ENCODE peak calls at places on chromosomes 5 and 9, in nine cellular contexts. One of them, this sample, is unnamed.

GRCh38 chr5:10578869-10579268 is 15.0 kb downstream of the ANKRD33B start:
- DNase-seq in body of pancreas: no peak
- DNase-seq in NCI-H460: no peak
- DNase-seq in activated CD4-positive, alpha-beta memory T cell treated with anti-CD3 and anti-CD28 coated beads, Interleukin-2, amount 10 ng/mL, durations not matched to agents 7 days and 5 days: no peak
- DNase-seq in iPS-NIHi11: no peak
- DNase-seq in aorta: no peak
- DNase-seq in NCI-H69: no peak
- DNase-seq in activated T-cell treated with anti-CD3 and anti-CD28 coated beads, Interleukin-2, amount 50 U/mL, for 24 hours: no peak
- DNase-seq in mucosa of gallbladder: no peak
- DNase-seq in this sample: no peak

GRCh38 chr5:93611900-93612898 is 29.2 kb downstream of the NR2F1 start:
- DNase-seq in body of pancreas: no peak
- DNase-seq in NCI-H460: no peak
- DNase-seq in activated CD4-positive, alpha-beta memory T cell treated with anti-CD3 and anti-CD28 coated beads, Interleukin-2, amount 10 ng/mL, durations not matched to agents 7 days and 5 days: no peak
- DNase-seq in iPS-NIHi11: peak
- DNase-seq in aorta: no peak
- DNase-seq in NCI-H69: peak
- DNase-seq in activated T-cell treated with anti-CD3 and anti-CD28 coated beads, Interleukin-2, amount 50 U/mL, for 24 hours: peak
- DNase-seq in mucosa of gallbladder: no peak
- DNase-seq in this sample: peak

GRCh38 chr9:121316852-121317373 is 49.0 kb downstream of the GSN start:
- DNase-seq in body of pancreas: no peak
- DNase-seq in NCI-H460: no peak
- DNase-seq in activated CD4-positive, alpha-beta memory T cell treated with anti-CD3 and anti-CD28 coated beads, Interleukin-2, amount 10 ng/mL, durations not matched to agents 7 days and 5 days: no peak
- DNase-seq in iPS-NIHi11: no peak
- DNase-seq in aorta: no peak
- DNase-seq in NCI-H69: no peak
- DNase-seq in activated T-cell treated with anti-CD3 and anti-CD28 coated beads, Interleukin-2, amount 50 U/mL, for 24 hours: no peak
- DNase-seq in mucosa of gallbladder: no peak
- DNase-seq in this sample: no peak

GRCh38 chr9:91837982-91838731 is 111.9 kb downstream of the ROR2 start:
- DNase-seq in body of pancreas: peak
- DNase-seq in NCI-H460: peak
- DNase-seq in activated CD4-positive, alpha-beta memory T cell treated with anti-CD3 and anti-CD28 coated beads, Interleukin-2, amount 10 ng/mL, durations not matched to agents 7 days and 5 days: no peak
- DNase-seq in iPS-NIHi11: no peak
- DNase-seq in aorta: peak
- DNase-seq in NCI-H69: peak
- DNase-seq in activated T-cell treated with anti-CD3 and anti-CD28 coated beads, Interleukin-2, amount 50 U/mL, for 24 hours: no peak
- DNase-seq in mucosa of gallbladder: peak
- DNase-seq in this sample: peak

GRCh38 chr9:12775963-12776774 is 1.3 kb downstream of the LURAP1L start:
- DNase-seq in body of pancreas: peak
- DNase-seq in NCI-H460: peak
- DNase-seq in activated CD4-positive, alpha-beta memory T cell treated with anti-CD3 and anti-CD28 coated beads, Interleukin-2, amount 10 ng/mL, durations not matched to agents 7 days and 5 days: no peak
- DNase-seq in iPS-NIHi11: peak
- DNase-seq in aorta: peak
- DNase-seq in NCI-H69: peak
- DNase-seq in activated T-cell treated with anti-CD3 and anti-CD28 coated beads, Interleukin-2, amount 50 U/mL, for 24 hours: no peak
- DNase-seq in mucosa of gallbladder: peak
- DNase-seq in this sample: peak

GRCh38 chr5:134111741-134112647 is 2.5 kb upstream of the TCF7 start:
- DNase-seq in body of pancreas: no peak
- DNase-seq in NCI-H460: no peak
- DNase-seq in activated CD4-positive, alpha-beta memory T cell treated with anti-CD3 and anti-CD28 coated beads, Interleukin-2, amount 10 ng/mL, durations not matched to agents 7 days and 5 days: no peak
- DNase-seq in iPS-NIHi11: no peak
- DNase-seq in aorta: no peak
- DNase-seq in NCI-H69: no peak
- DNase-seq in activated T-cell treated with anti-CD3 and anti-CD28 coated beads, Interleukin-2, amount 50 U/mL, for 24 hours: peak
- DNase-seq in mucosa of gallbladder: no peak
- DNase-seq in this sample: peak

GRCh38 chr9:73269430-73270101 is 117.9 kb downstream of the ANXA1 start:
- DNase-seq in body of pancreas: no peak
- DNase-seq in NCI-H460: peak
- DNase-seq in activated CD4-positive, alpha-beta memory T cell treated with anti-CD3 and anti-CD28 coated beads, Interleukin-2, amount 10 ng/mL, durations not matched to agents 7 days and 5 days: no peak
- DNase-seq in iPS-NIHi11: no peak
- DNase-seq in aorta: no peak
- DNase-seq in NCI-H69: peak
- DNase-seq in activated T-cell treated with anti-CD3 and anti-CD28 coated beads, Interleukin-2, amount 50 U/mL, for 24 hours: no peak
- DNase-seq in mucosa of gallbladder: no peak
- DNase-seq in this sample: peak

GRCh38 chr9:75754090-75754489 is 136.4 kb upstream of the PCSK5 start:
- DNase-seq in body of pancreas: no peak
- DNase-seq in NCI-H460: no peak
- DNase-seq in activated CD4-positive, alpha-beta memory T cell treated with anti-CD3 and anti-CD28 coated beads, Interleukin-2, amount 10 ng/mL, durations not matched to agents 7 days and 5 days: no peak
- DNase-seq in iPS-NIHi11: no peak
- DNase-seq in aorta: no peak
- DNase-seq in NCI-H69: no peak
- DNase-seq in activated T-cell treated with anti-CD3 and anti-CD28 coated beads, Interleukin-2, amount 50 U/mL, for 24 hours: no peak
- DNase-seq in mucosa of gallbladder: no peak
- DNase-seq in this sample: no peak

GRCh38 chr9:122158202-122158601 is 1.4 kb downstream of the NDUFA8 start:
- DNase-seq in body of pancreas: peak
- DNase-seq in NCI-H460: peak
- DNase-seq in activated CD4-positive, alpha-beta memory T cell treated with anti-CD3 and anti-CD28 coated beads, Interleukin-2, amount 10 ng/mL, durations not matched to agents 7 days and 5 days: peak
- DNase-seq in iPS-NIHi11: peak
- DNase-seq in aorta: no peak
- DNase-seq in NCI-H69: peak
- DNase-seq in activated T-cell treated with anti-CD3 and anti-CD28 coated beads, Interleukin-2, amount 50 U/mL, for 24 hours: peak
- DNase-seq in mucosa of gallbladder: no peak
- DNase-seq in this sample: peak

GRCh38 chr5:51651889-51652288 is 268.6 kb downstream of the ISL1 start:
- DNase-seq in body of pancreas: no peak
- DNase-seq in NCI-H460: no peak
- DNase-seq in activated CD4-positive, alpha-beta memory T cell treated with anti-CD3 and anti-CD28 coated beads, Interleukin-2, amount 10 ng/mL, durations not matched to agents 7 days and 5 days: no peak
- DNase-seq in iPS-NIHi11: no peak
- DNase-seq in aorta: no peak
- DNase-seq in NCI-H69: no peak
- DNase-seq in activated T-cell treated with anti-CD3 and anti-CD28 coated beads, Interleukin-2, amount 50 U/mL, for 24 hours: no peak
- DNase-seq in mucosa of gallbladder: no peak
- DNase-seq in this sample: no peak

GRCh38 chr9:1460143-1460769 is 410.1 kb downstream of the DMRT2 start:
- DNase-seq in body of pancreas: peak
- DNase-seq in NCI-H460: no peak
- DNase-seq in activated CD4-positive, alpha-beta memory T cell treated with anti-CD3 and anti-CD28 coated beads, Interleukin-2, amount 10 ng/mL, durations not matched to agents 7 days and 5 days: no peak
- DNase-seq in iPS-NIHi11: peak
- DNase-seq in aorta: no peak
- DNase-seq in NCI-H69: peak
- DNase-seq in activated T-cell treated with anti-CD3 and anti-CD28 coated beads, Interleukin-2, amount 50 U/mL, for 24 hours: no peak
- DNase-seq in mucosa of gallbladder: peak
- DNase-seq in this sample: peak

GRCh38 chr9:107336718-107337360 is 53.8 kb downstream of the RAD23B start:
- DNase-seq in body of pancreas: peak
- DNase-seq in NCI-H460: no peak
- DNase-seq in activated CD4-positive, alpha-beta memory T cell treated with anti-CD3 and anti-CD28 coated beads, Interleukin-2, amount 10 ng/mL, durations not matched to agents 7 days and 5 days: no peak
- DNase-seq in iPS-NIHi11: no peak
- DNase-seq in aorta: no peak
- DNase-seq in NCI-H69: no peak
- DNase-seq in activated T-cell treated with anti-CD3 and anti-CD28 coated beads, Interleukin-2, amount 50 U/mL, for 24 hours: no peak
- DNase-seq in mucosa of gallbladder: no peak
- DNase-seq in this sample: no peak

GRCh38 chr5:146338774-146339714 is at the start of gene POU4F3:
- DNase-seq in body of pancreas: no peak
- DNase-seq in NCI-H460: no peak
- DNase-seq in activated CD4-positive, alpha-beta memory T cell treated with anti-CD3 and anti-CD28 coated beads, Interleukin-2, amount 10 ng/mL, durations not matched to agents 7 days and 5 days: no peak
- DNase-seq in iPS-NIHi11: peak
- DNase-seq in aorta: no peak
- DNase-seq in NCI-H69: peak
- DNase-seq in activated T-cell treated with anti-CD3 and anti-CD28 coated beads, Interleukin-2, amount 50 U/mL, for 24 hours: no peak
- DNase-seq in mucosa of gallbladder: no peak
- DNase-seq in this sample: peak

GRCh38 chr5:109805472-109805871 is 115.7 kb downstream of the MAN2A1 start:
- DNase-seq in body of pancreas: no peak
- DNase-seq in NCI-H460: no peak
- DNase-seq in activated CD4-positive, alpha-beta memory T cell treated with anti-CD3 and anti-CD28 coated beads, Interleukin-2, amount 10 ng/mL, durations not matched to agents 7 days and 5 days: no peak
- DNase-seq in iPS-NIHi11: no peak
- DNase-seq in aorta: no peak
- DNase-seq in NCI-H69: no peak
- DNase-seq in activated T-cell treated with anti-CD3 and anti-CD28 coated beads, Interleukin-2, amount 50 U/mL, for 24 hours: no peak
- DNase-seq in mucosa of gallbladder: no peak
- DNase-seq in this sample: no peak

GRCh38 chr5:32725994-32726659 is 15.0 kb downstream of the NPR3 start:
- DNase-seq in body of pancreas: no peak
- DNase-seq in NCI-H460: no peak
- DNase-seq in activated CD4-positive, alpha-beta memory T cell treated with anti-CD3 and anti-CD28 coated beads, Interleukin-2, amount 10 ng/mL, durations not matched to agents 7 days and 5 days: no peak
- DNase-seq in iPS-NIHi11: no peak
- DNase-seq in aorta: no peak
- DNase-seq in NCI-H69: no peak
- DNase-seq in activated T-cell treated with anti-CD3 and anti-CD28 coated beads, Interleukin-2, amount 50 U/mL, for 24 hours: no peak
- DNase-seq in mucosa of gallbladder: no peak
- DNase-seq in this sample: no peak

GRCh38 chr5:111738118-111738517 is 18.9 kb downstream of the NREP start:
- DNase-seq in body of pancreas: no peak
- DNase-seq in NCI-H460: no peak
- DNase-seq in activated CD4-positive, alpha-beta memory T cell treated with anti-CD3 and anti-CD28 coated beads, Interleukin-2, amount 10 ng/mL, durations not matched to agents 7 days and 5 days: no peak
- DNase-seq in iPS-NIHi11: no peak
- DNase-seq in aorta: no peak
- DNase-seq in NCI-H69: no peak
- DNase-seq in activated T-cell treated with anti-CD3 and anti-CD28 coated beads, Interleukin-2, amount 50 U/mL, for 24 hours: no peak
- DNase-seq in mucosa of gallbladder: no peak
- DNase-seq in this sample: no peak

GRCh38 chr9:121510766-121511555 is 11.3 kb upstream of the GGTA1 start:
- DNase-seq in body of pancreas: no peak
- DNase-seq in NCI-H460: no peak
- DNase-seq in activated CD4-positive, alpha-beta memory T cell treated with anti-CD3 and anti-CD28 coated beads, Interleukin-2, amount 10 ng/mL, durations not matched to agents 7 days and 5 days: no peak
- DNase-seq in iPS-NIHi11: no peak
- DNase-seq in aorta: no peak
- DNase-seq in NCI-H69: no peak
- DNase-seq in activated T-cell treated with anti-CD3 and anti-CD28 coated beads, Interleukin-2, amount 50 U/mL, for 24 hours: no peak
- DNase-seq in mucosa of gallbladder: no peak
- DNase-seq in this sample: no peak

GRCh38 chr9:93133641-93134017 is 422 bp downstream of the NINJ1 start:
- DNase-seq in body of pancreas: peak
- DNase-seq in NCI-H460: no peak
- DNase-seq in activated CD4-positive, alpha-beta memory T cell treated with anti-CD3 and anti-CD28 coated beads, Interleukin-2, amount 10 ng/mL, durations not matched to agents 7 days and 5 days: peak
- DNase-seq in iPS-NIHi11: peak
- DNase-seq in aorta: peak
- DNase-seq in NCI-H69: peak
- DNase-seq in activated T-cell treated with anti-CD3 and anti-CD28 coated beads, Interleukin-2, amount 50 U/mL, for 24 hours: peak
- DNase-seq in mucosa of gallbladder: peak
- DNase-seq in this sample: peak

GRCh38 chr9:125932012-125932411 is 184.8 kb downstream of the PBX3 start:
- DNase-seq in body of pancreas: no peak
- DNase-seq in NCI-H460: peak
- DNase-seq in activated CD4-positive, alpha-beta memory T cell treated with anti-CD3 and anti-CD28 coated beads, Interleukin-2, amount 10 ng/mL, durations not matched to agents 7 days and 5 days: no peak
- DNase-seq in iPS-NIHi11: peak
- DNase-seq in aorta: no peak
- DNase-seq in NCI-H69: peak
- DNase-seq in activated T-cell treated with anti-CD3 and anti-CD28 coated beads, Interleukin-2, amount 50 U/mL, for 24 hours: no peak
- DNase-seq in mucosa of gallbladder: peak
- DNase-seq in this sample: peak